ENCODE peak calls at places on chromosomes 11 and 22, in five cellular contexts. E is SHP77 treated with DMSO at 0.1 percent for 48 hours; K is astrocyte of the spinal cord; H is activated T-cell treated with anti-CD3 and anti-CD28 coated beads, Interleukin-2, amount 50 U/mL, for 4 hours; I is posterior vena cava. Y is an unnamed sample.

GRCh38 chr11:127843483-127844396 is 743.6 kb downstream of the ETS1 start:
- DNase-seq in E (no peak), K (peak; percentile 61), H (peak; percentile 36), I (peak; percentile 86), Y (no peak)

GRCh38 chr11:8382436-8383053 is 118.9 kb upstream of the LMO1 start:
- DNase-seq in E (no peak), K (peak; percentile 65), H (no peak), I (no peak), Y (no peak)

GRCh38 chr11:70420008-70420464 is 21.7 kb downstream of the CTTN start:
- DNase-seq in E (no peak), K (peak; percentile 85), H (no peak), I (no peak), Y (no peak)

GRCh38 chr22:19038728-19039447 is 83.3 kb downstream of the DGCR2 start:
- DNase-seq in E (no peak), K (no peak), H (no peak), I (peak; percentile 74), Y (no peak)

GRCh38 chr22:41862160-41862529 is 29.2 kb downstream of the SREBF2 start:
- DNase-seq in E (no peak), K (peak; percentile 13), H (peak; percentile 47), I (no peak), Y (no peak)

GRCh38 chr11:2453436-2453835 is 8.6 kb downstream of the KCNQ1 start:
- DNase-seq in E (no peak), K (no peak), H (no peak), I (peak; percentile 53), Y (no peak)

GRCh38 chr11:104529213-104529612 is 365.3 kb upstream of the PDGFD start:
- DNase-seq in E (no peak), K (no peak), H (no peak), I (no peak), Y (no peak)

GRCh38 chr11:130604606-130605005 is 156.2 kb downstream of the ADAMTS15 start:
- DNase-seq in E (no peak), K (no peak), H (no peak), I (no peak), Y (no peak)

GRCh38 chr22:17087176-17088131 is 2.7 kb downstream of the IL17RA start:
- DNase-seq in E (no peak), K (peak; percentile 77), H (no peak), I (peak; percentile 46), Y (no peak)

GRCh38 chr11:43853766-43854165 is 26.9 kb upstream of the ALKBH3 start:
- DNase-seq in E (no peak), K (no peak), H (no peak), I (no peak), Y (no peak)

GRCh38 chr11:83760942-83761341 is 474.8 kb upstream of the CCDC90B start:
- DNase-seq in E (no peak), K (no peak), H (no peak), I (no peak), Y (no peak)

GRCh38 chr11:58786693-58787092 is 55.0 kb upstream of the GLYAT start:
- DNase-seq in E (no peak), K (no peak), H (no peak), I (no peak), Y (no peak)

GRCh38 chr22:38706885-38707180 is 1.1 kb downstream of the GTPBP1 start:
- DNase-seq in E (no peak), K (no peak), H (no peak), I (no peak), Y (no peak)

GRCh38 chr22:37309221-37310074 is 27.1 kb downstream of the CYTH4 start:
- DNase-seq in E (no peak), K (no peak), H (no peak), I (no peak), Y (no peak)

GRCh38 chr11:61108847-61109585 is 6.7 kb downstream of the CD5 start:
- DNase-seq in E (no peak), K (no peak), H (no peak), I (peak; percentile 66), Y (no peak)

GRCh38 chr11:111272420-111272819 is 25.9 kb upstream of the POU2AF3 start:
- DNase-seq in E (no peak), K (no peak), H (no peak), I (no peak), Y (no peak)

GRCh38 chr22:23232094-23232905 is 52.0 kb downstream of the BCR start:
- DNase-seq in E (no peak), K (no peak), H (no peak), I (no peak), Y (no peak)

GRCh38 chr11:70498976-70499801 is 100.9 kb downstream of the CTTN start:
- DNase-seq in E (no peak), K (no peak), H (no peak), I (peak; percentile 76), Y (no peak)

GRCh38 chr11:38924644-38925043 is 2326.6 kb upstream of the RAG2 start:
- DNase-seq in E (no peak), K (no peak), H (no peak), I (no peak), Y (no peak)

GRCh38 chr11:130573767-130574166 is 125.3 kb downstream of the ADAMTS15 start:
- DNase-seq in E (no peak), K (no peak), H (no peak), I (no peak), Y (no peak)

GRCh38 chr11:88464528-88464927 is 127.0 kb upstream of the CTSC start:
- DNase-seq in E (no peak), K (no peak), H (no peak), I (no peak), Y (no peak)

GRCh38 chr11:76459299-76459698 is 14.5 kb downstream of the EMSY start:
- DNase-seq in E (no peak), K (no peak), H (no peak), I (no peak), Y (no peak)

GRCh38 chr11:67510023-67510345 is 2.0 kb upstream of the CDK2AP2 start:
- DNase-seq in E (no peak), K (no peak), H (no peak), I (no peak), Y (no peak)

GRCh38 chr22:34851918-34852662 is 213.9 kb upstream of the ISX start:
- DNase-seq in E (no peak), K (no peak), H (no peak), I (no peak), Y (no peak)

GRCh38 chr11:2575611-2576051 is 124.2 kb downstream of the KCNQ1OT1 start:
- DNase-seq in E (no peak), K (no peak), H (no peak), I (peak; percentile 46), Y (no peak)

GRCh38 chr11:86678823-86679222 is 6.4 kb upstream of the ME3 start:
- DNase-seq in E (no peak), K (peak; percentile 71), H (no peak), I (no peak), Y (no peak)